ENCODE peak calls at places on chromosomes 6 and 20, in seven cellular contexts. I, M, U, K, Z, Q and R are unnamed samples.

GRCh38 chr20:45300961-45301360 is 5.7 kb upstream of the RBPJL start:
- DNase-seq in I (peak; percentile 95), M (no peak), U (no peak), K (peak; percentile 88), Z (no peak), Q (no peak), R (no peak)

GRCh38 chr6:166511316-166511715 is 75.2 kb downstream of the RAMACL start:
- DNase-seq in I (no peak), M (no peak), U (no peak), K (no peak), Z (no peak), Q (no peak), R (peak; percentile 2)

GRCh38 chr6:114740547-114740946 is 397.7 kb upstream of the HS3ST5 start:
- DNase-seq in I (peak; percentile 42), M (no peak), U (no peak), K (no peak), Z (no peak), Q (no peak), R (no peak)

GRCh38 chr6:43719511-43719910 is 31.9 kb upstream of the MRPS18A start:
- DNase-seq in I (no peak), M (no peak), U (no peak), K (no peak), Z (no peak), Q (no peak), R (no peak)

GRCh38 chr20:61422636-61423425 is 170.8 kb downstream of the CDH4 start:
- DNase-seq in I (peak; percentile 49), M (no peak), U (no peak), K (no peak), Z (no peak), Q (no peak), R (no peak)

GRCh38 chr6:89887452-89888137 is 6.7 kb upstream of the GJA10 start:
- DNase-seq in I (peak; percentile 16), M (no peak), U (no peak), K (no peak), Z (no peak), Q (no peak), R (no peak)

GRCh38 chr6:129577691-129578090 is 132.3 kb downstream of the ARHGAP18 start:
- DNase-seq in I (no peak), M (no peak), U (no peak), K (no peak), Z (no peak), Q (no peak), R (no peak)

GRCh38 chr20:41001497-41001896 is 27.1 kb upstream of the TOP1 start:
- DNase-seq in I (no peak), M (no peak), U (no peak), K (no peak), Z (no peak), Q (no peak), R (no peak)

GRCh38 chr20:4120921-4121321 is 105.6 kb upstream of the RNF24 start:
- DNase-seq in I (no peak), M (no peak), U (no peak), K (no peak), Z (no peak), Q (no peak), R (no peak)

GRCh38 chr6:124879110-124879991 is 82.9 kb upstream of the RNF217 start:
- DNase-seq in I (no peak), M (no peak), U (no peak), K (no peak), Z (no peak), Q (no peak), R (no peak)

GRCh38 chr6:34829137-34829536 is 37.3 kb downstream of the BLTP3A start:
- DNase-seq in I (no peak), M (no peak), U (no peak), K (no peak), Z (no peak), Q (no peak), R (no peak)

GRCh38 chr20:57843941-57844625 is 134.3 kb upstream of the PMEPA1 start:
- DNase-seq in I (no peak), M (no peak), U (no peak), K (no peak), Z (no peak), Q (no peak), R (no peak)

GRCh38 chr20:4585104-4585753 is 136.5 kb upstream of the PRND start:
- DNase-seq in I (peak; percentile 39), M (no peak), U (no peak), K (no peak), Z (no peak), Q (no peak), R (no peak)

GRCh38 chr6:11921017-11921438 is 91.1 kb upstream of the HIVEP1 start:
- DNase-seq in I (peak; percentile 86), M (no peak), U (no peak), K (peak; percentile 81), Z (no peak), Q (peak; percentile 71), R (no peak)

GRCh38 chr6:112188906-112189305 is 65.5 kb downstream of the LAMA4 start:
- DNase-seq in I (no peak), M (no peak), U (no peak), K (no peak), Z (no peak), Q (no peak), R (no peak)

GRCh38 chr6:117265425-117266266 is at the start of gene VGLL2:
- DNase-seq in I (peak; percentile 72), M (no peak), U (no peak), K (peak; percentile 42), Z (no peak), Q (no peak), R (no peak)

GRCh38 chr6:35727206-35727934 is 9.5 kb upstream of the ARMC12 start:
- DNase-seq in I (peak; percentile 85), M (no peak), U (peak; percentile 86), K (peak; percentile 81), Z (peak; percentile 67), Q (peak; percentile 85), R (peak; percentile 67)

GRCh38 chr6:166307082-166307980 is 861 bp downstream of the PRR18 start:
- DNase-seq in I (peak; percentile 64), M (no peak), U (no peak), K (no peak), Z (peak; percentile 58), Q (no peak), R (no peak)

GRCh38 chr6:100257661-100258395 is 206.9 kb downstream of the SIM1 start:
- DNase-seq in I (peak; percentile 88), M (no peak), U (no peak), K (peak; percentile 40), Z (peak; percentile 34), Q (no peak), R (peak; percentile 20)

GRCh38 chr6:4018194-4019111 is 60.5 kb downstream of the FAM217A start:
- DNase-seq in I (peak; percentile 99), M (peak; percentile 93), U (peak; percentile 89), K (peak; percentile 89), Z (peak; percentile 83), Q (peak; percentile 98), R (peak; percentile 96)

GRCh38 chr20:51413753-51414323 is 128.7 kb downstream of the NFATC2 start:
- DNase-seq in I (no peak), M (no peak), U (no peak), K (no peak), Z (no peak), Q (no peak), R (no peak)

GRCh38 chr20:35820715-35821114 is 48.9 kb downstream of the PHF20 start:
- DNase-seq in I (no peak), M (no peak), U (no peak), K (peak; percentile 34), Z (no peak), Q (no peak), R (no peak)

GRCh38 chr20:9215539-9215938 is 146.7 kb downstream of the PLCB4 start:
- DNase-seq in I (peak; percentile 26), M (no peak), U (no peak), K (no peak), Z (no peak), Q (no peak), R (no peak)

GRCh38 chr6:107354470-107354869 is 104.9 kb downstream of the PDSS2 start:
- DNase-seq in I (no peak), M (no peak), U (no peak), K (no peak), Z (no peak), Q (no peak), R (no peak)

GRCh38 chr6:110358536-110359148 is 493 bp upstream of the METTL24 start:
- DNase-seq in I (no peak), M (no peak), U (no peak), K (no peak), Z (no peak), Q (no peak), R (no peak)

GRCh38 chr6:83920017-83920416 is 60.5 kb downstream of the CYB5R4 start:
- DNase-seq in I (no peak), M (no peak), U (no peak), K (no peak), Z (no peak), Q (no peak), R (no peak)

GRCh38 chr6:81308577-81309279 is 443.8 kb downstream of the TENT5A start:
- DNase-seq in I (no peak), M (no peak), U (no peak), K (no peak), Z (no peak), Q (no peak), R (no peak)

GRCh38 chr6:32609731-32610640 is 20.3 kb upstream of the HLA-DRB1 start:
- DNase-seq in I (peak; percentile 98), M (no peak), U (peak; percentile 32), K (peak; percentile 93), Z (peak; percentile 1), Q (peak; percentile 61), R (no peak)

GRCh38 chr6:150133686-150134085 is 9.2 kb upstream of the PPP1R14C start:
- DNase-seq in I (no peak), M (no peak), U (no peak), K (no peak), Z (no peak), Q (no peak), R (no peak)

GRCh38 chr6:79215233-79215824 is 19.2 kb downstream of the HMGN3 start:
- DNase-seq in I (peak; percentile 44), M (no peak), U (no peak), K (no peak), Z (no peak), Q (no peak), R (no peak)

GRCh38 chr20:44805991-44806729 is 4.2 kb downstream of the RIMS4 start:
- DNase-seq in I (peak; percentile 86), M (no peak), U (no peak), K (peak; percentile 86), Z (peak; percentile 53), Q (peak; percentile 50), R (no peak)

GRCh38 chr20:36613974-36614373 is 8.4 kb downstream of the RAB5IF start:
- DNase-seq in I (no peak), M (no peak), U (no peak), K (no peak), Z (peak; percentile 13), Q (peak; percentile 74), R (no peak)

GRCh38 chr6:38573800-38574395 is 65.8 kb downstream of the BTBD9 start:
- DNase-seq in I (peak; percentile 56), M (no peak), U (no peak), K (no peak), Z (no peak), Q (no peak), R (no peak)

GRCh38 chr6:84773431-84774173 is 9.2 kb upstream of the TBX18 start:
- DNase-seq in I (peak; percentile 69), M (no peak), U (no peak), K (no peak), Z (no peak), Q (no peak), R (no peak)

GRCh38 chr6:1798303-1798964 is 188.7 kb downstream of the FOXC1 start:
- DNase-seq in I (no peak), M (no peak), U (no peak), K (no peak), Z (no peak), Q (no peak), R (no peak)

GRCh38 chr20:62104791-62105345 is 17.4 kb upstream of the LSM14B start:
- DNase-seq in I (no peak), M (no peak), U (no peak), K (no peak), Z (no peak), Q (no peak), R (no peak)

GRCh38 chr6:135675862-135676261 is 175.6 kb upstream of the PDE7B start:
- DNase-seq in I (peak; percentile 82), M (no peak), U (no peak), K (peak; percentile 34), Z (peak; percentile 25), Q (no peak), R (peak; percentile 55)

GRCh38 chr6:156980515-156980914 is 203.3 kb downstream of the ARID1B start:
- DNase-seq in I (peak; percentile 42), M (no peak), U (no peak), K (peak; percentile 28), Z (peak; percentile 75), Q (no peak), R (peak; percentile 59)